ENCODE peak calls at places on chromosome 15, in four cellular contexts. M, K, J and P are unnamed samples.

GRCh38 chr15:40562691-40563090 is 2.2 kb downstream of the CCDC32 start:
- DNase-seq in M (no peak), K (no peak), J (no peak), P (no peak)

GRCh38 chr15:40937762-40938529 is 8.8 kb downstream of the DLL4 start:
- DNase-seq in M (no peak), K (no peak), J (no peak), P (peak)

GRCh38 chr15:36590838-36591237 is 11.4 kb downstream of the CDIN1 start:
- DNase-seq in M (no peak), K (no peak), J (no peak), P (no peak)

GRCh38 chr15:70826634-70827033 is 27.3 kb downstream of the LARP6 start:
- DNase-seq in M (peak), K (no peak), J (no peak), P (peak)

GRCh38 chr15:97995192-97995591 is 34.7 kb downstream of the ARRDC4 start:
- DNase-seq in M (no peak), K (no peak), J (no peak), P (no peak)

GRCh38 chr15:101533371-101534140 is 44.0 kb upstream of the PCSK6 start:
- DNase-seq in M (no peak), K (no peak), J (no peak), P (no peak)

GRCh38 chr15:32922541-32922940 is 204.7 kb downstream of the GREM1 start:
- DNase-seq in M (no peak), K (no peak), J (no peak), P (no peak)

GRCh38 chr15:73584699-73585420 is 48.3 kb downstream of the NPTN start:
- DNase-seq in M (no peak), K (no peak), J (no peak), P (no peak)

GRCh38 chr15:25775317-25775912 is 87.7 kb downstream of the ATP10A start:
- DNase-seq in M (peak), K (peak), J (no peak), P (peak)

GRCh38 chr15:78424673-78425072 is 13.3 kb upstream of the IREB2 start:
- DNase-seq in M (no peak), K (no peak), J (no peak), P (no peak)

GRCh38 chr15:63023351-63023945 is 19.1 kb upstream of the TPM1 start:
- DNase-seq in M (peak), K (no peak), J (no peak), P (no peak)

GRCh38 chr15:52678036-52678467 is 1.1 kb downstream of the ATOSA start:
- DNase-seq in M (peak), K (no peak), J (peak), P (peak)

GRCh38 chr15:76576526-76577279 is 240.1 kb downstream of the ISL2 start:
- DNase-seq in M (peak), K (peak), J (no peak), P (no peak)

GRCh38 chr15:69852482-69853275 is 245.0 kb downstream of the TLE3 start:
- DNase-seq in M (no peak), K (no peak), J (no peak), P (no peak)

GRCh38 chr15:32706704-32707103 is 11.1 kb upstream of the GREM1 start:
- DNase-seq in M (no peak), K (no peak), J (no peak), P (no peak)

GRCh38 chr15:79478108-79478507 is 46.0 kb downstream of the MINAR1 start:
- DNase-seq in M (no peak), K (no peak), J (no peak), P (no peak)

GRCh38 chr15:68819451-68820204 is 1.1 kb downstream of the ANP32A start:
- DNase-seq in M (peak), K (no peak), J (no peak), P (peak)

GRCh38 chr15:55349282-55349681 is 30.3 kb downstream of the PIGB start:
- DNase-seq in M (no peak), K (no peak), J (no peak), P (no peak)

GRCh38 chr15:70956196-70956595 is 63.6 kb downstream of the LRRC49 start:
- DNase-seq in M (no peak), K (no peak), J (no peak), P (no peak)

GRCh38 chr15:101237161-101237775 is 14.6 kb downstream of the CHSY1 start:
- DNase-seq in M (no peak), K (no peak), J (no peak), P (no peak)

GRCh38 chr15:94263341-94264273 is 32.2 kb downstream of the MCTP2 start:
- DNase-seq in M (no peak), K (peak), J (no peak), P (no peak)

GRCh38 chr15:56759450-56759845 is 26.1 kb upstream of the ZNF280D start:
- DNase-seq in M (no peak), K (no peak), J (no peak), P (no peak)

GRCh38 chr15:68656438-68656739 is 77.6 kb downstream of the CORO2B start:
- DNase-seq in M (no peak), K (no peak), J (no peak), P (no peak)

GRCh38 chr15:48331796-48332641 is 790 bp downstream of the DUT start:
- DNase-seq in M (peak), K (no peak), J (peak), P (peak)

GRCh38 chr15:38705421-38706219 is 141.0 kb upstream of the RASGRP1 start:
- DNase-seq in M (no peak), K (no peak), J (no peak), P (no peak)

GRCh38 chr15:90603893-90604292 is 74.2 kb downstream of the CRTC3 start:
- DNase-seq in M (no peak), K (no peak), J (no peak), P (peak)

GRCh38 chr15:83285979-83286553 is 1.6 kb upstream of the BNC1 start:
- DNase-seq in M (no peak), K (no peak), J (no peak), P (peak)
- TF ChIP-seq POLR2AphosphoS2 in M (no peak), K (no peak), J (no peak), P (no peak)

GRCh38 chr15:74620636-74621545 is 5.3 kb downstream of the CLK3 start:
- DNase-seq in M (peak), K (no peak), J (peak), P (peak)
- TF ChIP-seq POLR2AphosphoS2 in M (no peak), K (peak), J (no peak), P (peak)

DNA sequence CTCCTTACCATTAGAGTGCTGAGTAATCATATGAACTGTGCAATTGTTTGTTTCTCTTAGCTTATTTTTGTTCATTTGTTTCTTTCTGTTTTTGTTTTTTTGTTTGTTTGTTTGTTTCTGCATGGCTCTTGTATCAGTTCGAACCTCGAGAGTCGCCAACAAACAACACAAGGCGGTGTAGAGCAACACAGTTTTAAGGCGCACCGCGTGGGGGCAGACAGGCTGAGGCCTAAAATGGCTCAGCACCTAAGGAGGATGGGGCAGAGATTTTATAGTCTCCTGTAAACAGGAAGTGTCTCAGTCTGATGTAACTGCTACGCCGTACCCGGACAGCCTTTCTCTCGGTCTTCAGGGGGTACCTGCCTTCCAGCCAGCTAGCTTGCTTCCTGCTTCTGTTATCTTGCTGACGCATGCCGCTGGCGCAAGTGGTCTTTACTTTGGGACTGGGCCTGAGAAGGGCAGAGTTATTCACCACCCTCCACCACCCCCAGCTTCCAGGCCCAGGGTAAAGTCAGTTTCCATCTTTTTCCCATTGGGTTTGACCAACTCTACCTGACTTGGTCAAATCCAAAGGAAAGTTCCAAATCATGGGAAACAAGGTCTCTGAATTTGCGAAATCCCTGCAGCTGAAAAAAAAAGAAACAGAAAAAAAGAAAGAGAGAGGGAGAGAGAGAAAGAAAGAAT is 25.8 kb upstream of the MFGE8 start:
- DNase-seq in M (no peak), K (no peak), J (peak), P (no peak)
- TF ChIP-seq POLR2AphosphoS2 in M (no peak), K (no peak), J (no peak), P (no peak)

DNA sequence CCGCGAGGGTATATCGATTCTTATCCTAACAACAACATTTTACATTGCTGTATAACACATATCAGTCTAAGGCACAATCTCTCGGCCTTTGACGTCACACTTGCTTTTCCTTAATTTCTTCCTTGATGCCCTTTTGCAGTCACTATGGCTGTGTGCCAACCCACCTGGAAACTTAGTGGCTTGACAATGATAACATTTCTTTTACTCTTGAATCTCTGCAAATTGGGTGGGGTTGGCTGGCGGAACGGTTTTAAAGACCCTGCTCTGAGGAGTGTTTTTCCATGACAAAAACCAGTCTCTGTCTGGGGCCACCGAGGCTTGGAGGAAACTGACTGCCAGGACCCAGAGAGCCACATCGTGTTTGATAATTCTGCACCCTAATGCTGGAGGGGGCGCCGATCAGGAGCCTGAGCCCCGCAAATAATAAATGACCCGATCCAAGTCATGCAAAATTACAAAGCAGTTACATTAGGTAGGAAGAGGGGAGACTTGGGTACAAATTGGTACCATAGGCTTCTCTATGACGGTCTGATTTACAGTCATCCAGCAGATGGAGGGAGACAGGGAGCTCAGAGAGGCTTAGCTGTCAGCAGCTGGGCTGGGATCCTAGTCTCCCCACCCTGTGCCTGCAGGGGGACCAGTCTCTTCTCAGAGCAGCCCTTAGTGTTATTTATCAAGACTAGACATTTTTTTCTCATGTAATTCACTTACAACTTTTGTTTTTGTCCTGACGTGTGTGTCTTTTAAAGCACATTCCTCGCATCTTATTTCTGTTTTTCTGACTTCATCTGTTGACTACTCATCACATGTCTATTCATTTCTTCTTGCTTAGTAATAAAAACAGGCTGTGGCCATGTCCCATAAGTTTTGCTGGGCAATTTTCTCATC is 115.8 kb downstream of the KLF13 start:
- DNase-seq in M (no peak), K (no peak), J (no peak), P (peak)
- TF ChIP-seq POLR2AphosphoS2 in M (no peak), K (no peak), J (no peak), P (no peak)

GRCh38 chr15:85840079-85840801 is 45.5 kb upstream of the KLHL25 start:
- DNase-seq in M (peak), K (peak), J (peak), P (peak)

GRCh38 chr15:85837881-85838280 is 43.2 kb upstream of the KLHL25 start:
- DNase-seq in M (no peak), K (no peak), J (no peak), P (no peak)

GRCh38 chr15:85837011-85837433 is 42.3 kb upstream of the KLHL25 start:
- DNase-seq in M (peak), K (no peak), J (no peak), P (peak)

GRCh38 chr15:85839637-85840036 is 44.9 kb upstream of the KLHL25 start:
- DNase-seq in M (no peak), K (no peak), J (no peak), P (no peak)

DNA sequence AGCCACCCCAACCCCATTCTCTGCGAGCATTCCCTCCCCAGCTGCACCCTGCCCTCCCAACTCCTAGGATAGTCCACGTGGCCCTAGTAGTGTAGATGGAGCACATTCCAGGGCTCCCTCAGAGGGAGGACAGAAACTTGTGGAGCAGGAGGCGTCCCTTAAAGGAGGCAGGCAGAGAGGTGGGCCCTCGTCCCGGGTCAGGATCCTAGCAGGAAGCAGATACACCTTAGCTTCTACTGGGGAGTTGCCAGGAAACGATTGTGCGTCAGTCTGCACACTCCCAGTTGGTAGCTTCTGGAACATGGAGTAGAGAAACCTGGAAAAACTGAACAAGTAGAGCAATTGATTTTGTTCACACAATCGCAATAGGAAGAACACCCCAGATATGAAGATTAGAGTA is 43.9 kb upstream of the KLHL25 start:
- DNase-seq in M (no peak), K (no peak), J (no peak), P (no peak)
- TF ChIP-seq POLR2AphosphoS2 in M (no peak), K (no peak), J (no peak), P (no peak)

GRCh38 chr15:64856429-64857145 is 14.9 kb downstream of the PLEKHO2 start:
- DNase-seq in M (peak), K (no peak), J (no peak), P (peak)
- TF ChIP-seq POLR2AphosphoS2 in M (no peak), K (no peak), J (no peak), P (no peak)

DNA sequence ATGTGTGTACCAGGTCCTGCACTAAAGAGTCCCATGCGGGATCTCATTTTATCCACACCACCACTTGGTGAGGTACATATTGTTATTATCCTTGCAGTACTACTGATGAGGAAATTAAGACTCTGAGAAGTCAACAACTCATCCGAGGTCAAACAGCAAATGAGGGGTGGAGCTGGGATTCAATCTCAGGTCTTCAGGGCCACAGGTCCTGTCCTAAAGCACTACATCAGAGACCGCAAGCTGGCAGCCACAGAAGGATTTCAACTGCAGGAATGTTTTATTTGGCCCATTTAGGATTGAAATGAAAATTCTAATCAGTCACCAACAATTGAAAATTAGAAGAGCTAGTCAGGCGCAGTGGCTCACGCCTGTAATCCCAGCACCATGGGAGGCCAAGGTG is 131.4 kb downstream of the ADAMTS17 start:
- DNase-seq in M (no peak), K (no peak), J (no peak), P (no peak)
- TF ChIP-seq POLR2AphosphoS2 in M (no peak), K (no peak), J (no peak), P (no peak)

DNA sequence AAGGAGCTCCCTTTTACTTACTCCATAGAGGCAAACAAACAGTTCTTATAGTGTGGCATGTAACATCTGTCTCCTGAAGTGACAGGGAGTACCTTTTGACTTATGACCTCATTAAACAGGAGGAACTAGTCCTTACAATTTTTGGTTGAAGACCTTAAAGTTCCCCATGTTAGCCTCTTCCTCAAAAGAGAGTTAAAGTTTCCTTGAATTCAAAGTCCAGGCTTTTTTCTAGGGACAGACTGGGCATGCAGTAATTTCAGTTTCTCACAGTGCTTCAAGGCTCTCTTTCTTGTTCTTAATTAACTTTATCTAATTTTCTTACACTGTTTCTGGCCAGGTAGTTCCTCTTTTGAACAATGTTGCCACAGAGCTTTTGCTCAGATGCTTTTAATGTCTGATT is 12.0 kb downstream of the GOLM2 start:
- DNase-seq in M (no peak), K (no peak), J (no peak), P (no peak)
- TF ChIP-seq POLR2AphosphoS2 in M (no peak), K (no peak), J (no peak), P (no peak)

GRCh38 chr15:82768414-82769081 is 37.3 kb downstream of the FSD2 start:
- DNase-seq in M (no peak), K (no peak), J (no peak), P (peak)
- TF ChIP-seq POLR2AphosphoS2 in M (no peak), K (no peak), J (no peak), P (no peak)

GRCh38 chr15:51085764-51086163 is 8.9 kb downstream of the TNFAIP8L3 start:
- DNase-seq in M (no peak), K (no peak), J (no peak), P (no peak)
- TF ChIP-seq POLR2AphosphoS2 in M (no peak), K (no peak), J (no peak), P (no peak)